ENCODE peak calls at places on chromosomes 3 and 15, in seven cellular contexts. K, I, L, U, D, Y and A are unnamed samples.

GRCh38 chr15:69972436-69972835 is 125.3 kb downstream of the TLE3 start:
- DNase-seq in K (no peak), I (no peak), L (no peak), U (no peak), D (no peak), Y (peak), A (no peak)

GRCh38 chr15:71780349-71780976 is 29.9 kb upstream of the NR2E3 start:
- DNase-seq in K (no peak), I (peak), L (peak), U (peak), D (peak), Y (peak), A (no peak)

GRCh38 chr3:182650568-182651128 is 142.7 kb upstream of the ATP11B start:
- DNase-seq in K (no peak), I (no peak), L (no peak), U (no peak), D (no peak), Y (no peak), A (no peak)

GRCh38 chr3:32780735-32781210 is 37.0 kb upstream of the TRIM71 start:
- DNase-seq in K (no peak), I (no peak), L (peak), U (peak), D (peak), Y (peak), A (no peak)

GRCh38 chr3:123071581-123071980 is 4.8 kb downstream of the PDIA5 start:
- DNase-seq in K (no peak), I (no peak), L (peak), U (no peak), D (no peak), Y (no peak), A (no peak)

GRCh38 chr3:48727511-48727910 is 10.5 kb upstream of the IP6K2 start:
- DNase-seq in K (no peak), I (no peak), L (no peak), U (no peak), D (no peak), Y (no peak), A (no peak)

GRCh38 chr15:27422997-27423396 is 452.0 kb downstream of the GABRG3 start:
- DNase-seq in K (no peak), I (no peak), L (no peak), U (no peak), D (no peak), Y (no peak), A (no peak)

GRCh38 chr3:139532996-139533395 is 6.5 kb downstream of the RBP1 start:
- DNase-seq in K (no peak), I (no peak), L (peak), U (no peak), D (no peak), Y (peak), A (no peak)

GRCh38 chr3:31502803-31503221 is 29.9 kb upstream of the STT3B start:
- DNase-seq in K (no peak), I (no peak), L (no peak), U (no peak), D (no peak), Y (no peak), A (no peak)

GRCh38 chr3:64560802-64561502 is 126.8 kb downstream of the ADAMTS9 start:
- DNase-seq in K (no peak), I (no peak), L (no peak), U (peak), D (no peak), Y (no peak), A (no peak)

GRCh38 chr3:184549793-184550585 is 11.6 kb upstream of the EPHB3 start:
- DNase-seq in K (no peak), I (no peak), L (no peak), U (no peak), D (no peak), Y (peak), A (no peak)

GRCh38 chr15:90343391-90343790 is 8.7 kb upstream of the ZNF774 start:
- DNase-seq in K (no peak), I (no peak), L (peak), U (peak), D (no peak), Y (no peak), A (no peak)

GRCh38 chr3:32419766-32420137 is 28.1 kb downstream of the CMTM7 start:
- DNase-seq in K (no peak), I (no peak), L (no peak), U (no peak), D (no peak), Y (no peak), A (no peak)

GRCh38 chr3:42394579-42395288 is 15.7 kb downstream of the LYZL4 start:
- DNase-seq in K (no peak), I (no peak), L (no peak), U (no peak), D (no peak), Y (no peak), A (no peak)

GRCh38 chr3:16461463-16462245 is 51.8 kb downstream of the RFTN1 start:
- DNase-seq in K (no peak), I (no peak), L (no peak), U (no peak), D (no peak), Y (no peak), A (no peak)

GRCh38 chr3:31804251-31805051 is 176.6 kb downstream of the OSBPL10 start:
- DNase-seq in K (no peak), I (no peak), L (no peak), U (peak), D (no peak), Y (no peak), A (no peak)

GRCh38 chr3:62587579-62588031 is 214.3 kb upstream of the FEZF2 start:
- DNase-seq in K (no peak), I (no peak), L (no peak), U (peak), D (no peak), Y (no peak), A (no peak)

GRCh38 chr3:126696701-126697267 is 7.3 kb upstream of the CHCHD6 start:
- DNase-seq in K (no peak), I (no peak), L (no peak), U (no peak), D (no peak), Y (no peak), A (no peak)

GRCh38 chr3:100360757-100361496 is 26.4 kb downstream of the NIT2 start:
- DNase-seq in K (no peak), I (no peak), L (no peak), U (no peak), D (no peak), Y (no peak), A (no peak)

GRCh38 chr3:178419078-178419477 is 117.2 kb upstream of the KCNMB2 start:
- DNase-seq in K (no peak), I (no peak), L (no peak), U (no peak), D (no peak), Y (no peak), A (no peak)

GRCh38 chr3:101778385-101779046 is 495 bp upstream of the NXPE3 start:
- DNase-seq in K (no peak), I (no peak), L (no peak), U (no peak), D (no peak), Y (no peak), A (no peak)
- H3K27ac ChIP-seq in K (peak), I (peak), L (peak), U (peak), D (no peak), Y (no peak), A (peak)

GRCh38 chr15:68687136-68687735 is 108.4 kb downstream of the CORO2B start:
- DNase-seq in K (no peak), I (no peak), L (no peak), U (no peak), D (no peak), Y (no peak), A (no peak)

GRCh38 chr15:68694111-68694510 is 115.3 kb downstream of the CORO2B start:
- DNase-seq in K (no peak), I (no peak), L (no peak), U (no peak), D (no peak), Y (no peak), A (no peak)

GRCh38 chr15:68695061-68695595 is 116.3 kb downstream of the CORO2B start:
- DNase-seq in K (no peak), I (no peak), L (no peak), U (no peak), D (no peak), Y (peak), A (no peak)

GRCh38 chr15:68693071-68693470 is 114.3 kb downstream of the CORO2B start:
- DNase-seq in K (no peak), I (no peak), L (no peak), U (peak), D (no peak), Y (no peak), A (no peak)

GRCh38 chr15:68691667-68692066 is 112.9 kb downstream of the CORO2B start:
- DNase-seq in K (no peak), I (no peak), L (no peak), U (no peak), D (peak), Y (no peak), A (no peak)
- H3K27ac ChIP-seq in K (no peak), I (no peak), L (no peak), U (no peak), D (no peak), Y (no peak), A (no peak)

GRCh38 chr3:25789596-25790556 is at the start of gene OXSM:
- DNase-seq in K (peak), I (peak), L (peak), U (peak), D (peak), Y (peak), A (peak)
- H3K27ac ChIP-seq in K (peak), I (peak), L (peak), U (peak), D (peak), Y (peak), A (peak)

GRCh38 chr3:9448071-9448470 is 50.7 kb downstream of the SETD5 start:
- DNase-seq in K (no peak), I (no peak), L (no peak), U (no peak), D (no peak), Y (no peak), A (no peak)
- H3K27ac ChIP-seq in K (no peak), I (no peak), L (no peak), U (no peak), D (peak), Y (no peak), A (peak)

GRCh38 chr3:44427683-44428082 is 49.8 kb downstream of the ZNF445 start:
- DNase-seq in K (no peak), I (no peak), L (no peak), U (no peak), D (no peak), Y (no peak), A (no peak)

GRCh38 chr3:44424758-44425157 is 52.7 kb downstream of the ZNF445 start:
- DNase-seq in K (no peak), I (no peak), L (no peak), U (no peak), D (no peak), Y (no peak), A (no peak)

GRCh38 chr3:44430466-44430865 is 47.0 kb downstream of the ZNF445 start:
- DNase-seq in K (no peak), I (no peak), L (no peak), U (no peak), D (no peak), Y (no peak), A (no peak)

GRCh38 chr3:44428910-44429309 is 48.6 kb downstream of the ZNF445 start:
- DNase-seq in K (no peak), I (no peak), L (no peak), U (no peak), D (no peak), Y (no peak), A (no peak)

GRCh38 chr3:44429459-44429858 is 48.0 kb downstream of the ZNF445 start:
- DNase-seq in K (no peak), I (no peak), L (no peak), U (no peak), D (no peak), Y (no peak), A (no peak)
- H3K27ac ChIP-seq in K (no peak), I (no peak), L (no peak), U (no peak), D (no peak), Y (no peak), A (no peak)

DNA sequence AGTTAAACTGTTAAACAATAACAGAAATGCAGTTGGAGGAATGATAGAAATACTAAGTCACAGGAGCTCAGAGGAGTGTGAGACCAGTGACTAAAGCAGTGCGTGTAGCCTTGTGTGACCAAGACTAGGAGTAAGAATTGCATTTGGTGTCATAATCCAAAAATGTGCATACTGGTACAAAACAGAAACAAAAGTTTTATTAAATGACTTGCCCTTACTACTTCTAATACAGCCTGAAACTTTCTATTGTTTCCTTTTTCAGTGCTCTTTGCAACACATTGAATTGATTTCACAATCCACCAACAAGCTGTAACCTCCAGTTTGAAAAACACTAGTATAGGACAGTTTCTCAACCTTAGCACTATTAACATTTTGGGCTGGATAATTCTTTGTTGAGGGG is 17.1 kb downstream of the SNX1 start:
- DNase-seq in K (no peak), I (no peak), L (no peak), U (peak), D (no peak), Y (no peak), A (no peak)
- H3K27ac ChIP-seq in K (no peak), I (no peak), L (no peak), U (no peak), D (no peak), Y (no peak), A (peak)

DNA sequence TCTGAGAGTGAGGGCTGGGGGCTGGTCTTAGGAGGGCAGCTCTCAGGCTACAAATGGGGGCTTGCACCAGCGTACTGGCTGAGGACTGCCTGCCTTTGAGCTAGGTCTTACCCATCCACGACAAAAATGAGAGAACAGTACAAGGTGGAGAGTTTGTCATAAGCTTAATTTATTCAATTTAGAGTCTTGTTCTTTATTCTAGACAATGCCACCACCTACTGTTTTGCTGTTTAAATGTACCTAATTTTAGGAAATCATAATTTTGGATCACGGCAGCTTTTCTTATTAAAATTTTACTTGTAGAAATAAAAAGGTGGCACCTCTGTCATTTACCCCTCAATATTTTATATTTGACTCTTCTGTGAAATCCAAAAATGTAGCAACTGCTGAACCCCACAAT is 88.4 kb downstream of the SLCO3A1 start:
- DNase-seq in K (no peak), I (no peak), L (no peak), U (peak), D (no peak), Y (no peak), A (no peak)
- H3K27ac ChIP-seq in K (no peak), I (no peak), L (no peak), U (no peak), D (no peak), Y (no peak), A (no peak)

GRCh38 chr3:173902866-173903265 is 505.3 kb downstream of the NLGN1 start:
- DNase-seq in K (no peak), I (no peak), L (no peak), U (no peak), D (no peak), Y (no peak), A (no peak)

GRCh38 chr3:173897631-173898030 is 500.1 kb downstream of the NLGN1 start:
- DNase-seq in K (no peak), I (no peak), L (no peak), U (no peak), D (no peak), Y (no peak), A (no peak)

DNA sequence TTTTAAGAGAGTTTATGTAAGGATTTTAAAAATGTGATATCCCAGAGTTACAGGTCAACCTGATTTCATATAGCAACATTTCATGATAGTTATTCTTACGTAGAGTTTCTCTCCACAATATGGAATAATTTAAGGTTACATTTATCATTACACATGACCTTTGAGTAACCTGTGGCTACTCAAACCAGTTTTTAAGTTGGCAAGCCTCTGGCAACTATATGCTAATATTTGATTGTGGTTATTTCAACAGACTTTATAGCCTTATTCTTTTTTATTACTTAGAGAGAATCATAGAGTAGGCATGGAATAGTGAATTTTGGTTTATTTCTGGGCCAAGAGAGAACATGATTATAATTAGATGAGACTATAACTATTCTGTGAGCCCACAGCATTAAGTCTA is 504.9 kb downstream of the NLGN1 start:
- DNase-seq in K (no peak), I (no peak), L (no peak), U (no peak), D (no peak), Y (no peak), A (no peak)
- H3K27ac ChIP-seq in K (no peak), I (no peak), L (no peak), U (no peak), D (no peak), Y (no peak), A (no peak)

DNA sequence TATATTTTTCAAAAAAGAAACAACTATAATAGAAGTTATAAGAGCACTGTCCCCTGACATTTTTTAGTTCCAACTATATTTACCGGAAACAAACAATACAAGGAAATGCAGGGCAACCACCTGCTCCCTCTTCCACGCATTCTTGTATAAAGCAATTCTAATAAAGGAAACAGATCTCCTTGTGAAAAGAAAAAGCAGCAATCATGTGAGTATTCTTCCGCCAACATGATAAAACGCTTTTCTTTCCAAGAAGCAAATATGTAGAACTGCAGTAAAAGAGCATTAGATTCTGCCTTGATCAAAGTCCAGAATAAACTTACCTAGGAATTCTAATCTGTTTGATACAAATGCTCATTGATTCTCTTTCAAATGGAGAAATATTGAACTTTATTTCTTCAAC is 230.3 kb downstream of the CNTN3 start:
- DNase-seq in K (no peak), I (no peak), L (no peak), U (no peak), D (no peak), Y (no peak), A (no peak)
- H3K27ac ChIP-seq in K (no peak), I (no peak), L (no peak), U (no peak), D (no peak), Y (no peak), A (no peak)